ENCODE peak calls at places on chromosomes 12 and 14, in ten cellular contexts. Y is cerebellum; L is left lobe of liver; I is amniotic stem cell; X is fibroblast of the conjunctiva; W is psoas muscle; S is choroid plexus epithelial cell; E is dorsolateral prefrontal cortex; U is stimulated activated CD4-positive, alpha-beta T cell treated with anti-CD3 and anti-CD28 coated beads, Interleukin-12 subunit alpha, Interleukin-12 subunit beta, amount 100 ng/mL, for 48 hours; D is AG08395. V is an unnamed sample.

GRCh38 chr14:74302160-74302628 is 540 bp downstream of the ABCD4 start:
- DNase-seq in Y (peak), L (no peak), W (no peak), E (peak), U (no peak), I (peak), X (peak), D (peak), S (peak), V (no peak)

GRCh38 chr12:111781085-111781658 is 14.4 kb downstream of the ALDH2 start:
- DNase-seq in D (no peak), E (no peak), S (no peak), W (no peak), Y (no peak), I (no peak), U (no peak), X (no peak), L (no peak), V (no peak)

GRCh38 chr12:90292183-90292582 is 583.5 kb upstream of the ATP2B1 start:
- DNase-seq in I (no peak), Y (no peak), X (no peak), S (no peak), L (no peak), U (no peak), E (no peak), D (no peak), W (no peak), V (no peak)

GRCh38 chr12:31117203-31118011 is 43.7 kb downstream of the DDX11 start:
- DNase-seq in U (peak), I (no peak), S (peak), L (no peak), D (peak), W (no peak), Y (no peak), X (peak), E (no peak), V (peak)

GRCh38 chr12:48366131-48366530 is 15.4 kb upstream of the ZNF641 start:
- DNase-seq in S (peak), L (no peak), E (no peak), D (no peak), U (no peak), W (no peak), X (no peak), Y (no peak), I (no peak), V (no peak)

GRCh38 chr12:83408841-83409240 is 722.1 kb downstream of the TMTC2 start:
- DNase-seq in S (peak), E (no peak), D (no peak), I (no peak), L (no peak), X (no peak), Y (no peak), U (no peak), W (no peak), V (no peak)

GRCh38 chr14:31228533-31228932 is 20.9 kb upstream of the HECTD1 start:
- DNase-seq in I (no peak), X (no peak), W (no peak), S (no peak), Y (no peak), D (no peak), L (no peak), U (no peak), E (no peak), V (no peak)

GRCh38 chr12:39892146-39892545 is 213.7 kb downstream of the SLC2A13 start:
- DNase-seq in I (no peak), W (no peak), U (no peak), D (no peak), L (no peak), E (no peak), Y (no peak), S (no peak), X (no peak), V (no peak)

GRCh38 chr12:39103552-39104165 is 198.3 kb upstream of the CPNE8 start:
- DNase-seq in I (no peak), X (peak), L (no peak), Y (peak), S (peak), D (peak), W (no peak), U (no peak), E (no peak), V (no peak)